ENCODE peak calls at places on chromosomes 11 and 22, in six cellular contexts. C is upper lobe of right lung, Y is Peyer's patch, E is A549, F is IMR-90, Z is adrenal gland. N is an unnamed sample.

GRCh38 chr22:43879901-43880742 is 11.7 kb downstream of the PNPLA5 start:
- DNase-seq in C (peak; percentile 43), Y (no peak), E (no peak), F (no peak), Z (no peak), N (peak; percentile 22)

GRCh38 chr11:115751244-115751643 is 247.0 kb upstream of the CADM1 start:
- DNase-seq in C (no peak), Y (no peak), E (no peak), F (no peak), Z (no peak), N (no peak)

GRCh38 chr22:43313497-43314474 is 29.4 kb downstream of the SCUBE1 start:
- DNase-seq in C (no peak), Y (no peak), E (no peak), F (no peak), Z (no peak), N (no peak)

GRCh38 chr11:110858556-110858921 is 146.3 kb upstream of the ARHGAP20 start:
- DNase-seq in C (no peak), Y (no peak), E (no peak), F (no peak), Z (peak; percentile 40), N (no peak)

GRCh38 chr11:8839957-8840945 is 70.7 kb upstream of the AKIP1 start:
- DNase-seq in C (no peak), Y (no peak), E (no peak), F (peak; percentile 74), Z (peak; percentile 38), N (peak; percentile 77)

GRCh38 chr22:21688341-21688705 is 22.5 kb downstream of the PPIL2 start:
- DNase-seq in C (no peak), Y (no peak), E (no peak), F (no peak), Z (no peak), N (peak; percentile 34)

GRCh38 chr22:33006955-33007318 is 51.2 kb downstream of the SYN3 start:
- DNase-seq in C (no peak), Y (no peak), E (no peak), F (no peak), Z (no peak), N (no peak)

GRCh38 chr11:107151579-107151978 is 133.3 kb upstream of the GUCY1A2 start:
- DNase-seq in C (no peak), Y (no peak), E (no peak), F (no peak), Z (no peak), N (no peak)

GRCh38 chr11:9852465-9852864 is 188.6 kb downstream of the SWAP70 start:
- DNase-seq in C (no peak), Y (no peak), E (no peak), F (no peak), Z (no peak), N (no peak)

GRCh38 chr11:132910016-132910760 is 622.1 kb downstream of the OPCML start:
- DNase-seq in C (no peak), Y (no peak), E (no peak), F (no peak), Z (no peak), N (peak; percentile 55)

GRCh38 chr11:4044971-4045646 is 49.5 kb upstream of the RRM1 start:
- DNase-seq in C (no peak), Y (no peak), E (no peak), F (no peak), Z (no peak), N (no peak)

GRCh38 chr11:125950696-125951645 is 5.1 kb downstream of the VSIG10L2 start:
- DNase-seq in C (no peak), Y (no peak), E (no peak), F (peak; percentile 58), Z (no peak), N (no peak)

GRCh38 chr11:74069146-74070046 is 60.5 kb upstream of the UCP3 start:
- DNase-seq in C (no peak), Y (no peak), E (no peak), F (peak; percentile 41), Z (no peak), N (no peak)

GRCh38 chr11:62393735-62394134 is 25.1 kb upstream of the SCGB1A1 start:
- DNase-seq in C (peak; percentile 16), Y (no peak), E (no peak), F (no peak), Z (no peak), N (no peak)
- TF ChIP-seq CTCF in C (no peak), Y (no peak), E (no peak), F (no peak), Z (no peak), N (no peak)

GRCh38 chr11:57493507-57494503 is 21.7 kb downstream of the SLC43A1 start:
- DNase-seq in C (peak; percentile 86), Y (peak; percentile 73), E (no peak), F (peak; percentile 17), Z (no peak), N (peak; percentile 98)
- H3K4me1 ChIP-seq in C (peaks cover 6% of the 10 kb centered on the region), Y (no peaks in the 10 kb centered on the region), E (peaks cover 7% of the 10 kb centered on the region), F (no peaks in the 10 kb centered on the region), Z (peaks cover 3% of the 10 kb centered on the region), N (no peaks in the 10 kb centered on the region)

GRCh38 chr22:30247561-30247960 is 1.0 kb upstream of the LIF start:
- DNase-seq in C (no peak), Y (no peak), E (no peak), F (no peak), Z (no peak), N (no peak)

GRCh38 chr22:30247974-30248373 is 1.4 kb upstream of the LIF start:
- DNase-seq in C (no peak), Y (no peak), E (no peak), F (no peak), Z (no peak), N (no peak)

GRCh38 chr22:30248484-30248883 is 1.9 kb upstream of the LIF start:
- DNase-seq in C (no peak), Y (no peak), E (no peak), F (no peak), Z (no peak), N (no peak)

GRCh38 chr22:30245985-30246901 is at the start of gene LIF:
- DNase-seq in C (no peak), Y (no peak), E (no peak), F (peak; percentile 86), Z (no peak), N (peak; percentile 82)

DNA sequence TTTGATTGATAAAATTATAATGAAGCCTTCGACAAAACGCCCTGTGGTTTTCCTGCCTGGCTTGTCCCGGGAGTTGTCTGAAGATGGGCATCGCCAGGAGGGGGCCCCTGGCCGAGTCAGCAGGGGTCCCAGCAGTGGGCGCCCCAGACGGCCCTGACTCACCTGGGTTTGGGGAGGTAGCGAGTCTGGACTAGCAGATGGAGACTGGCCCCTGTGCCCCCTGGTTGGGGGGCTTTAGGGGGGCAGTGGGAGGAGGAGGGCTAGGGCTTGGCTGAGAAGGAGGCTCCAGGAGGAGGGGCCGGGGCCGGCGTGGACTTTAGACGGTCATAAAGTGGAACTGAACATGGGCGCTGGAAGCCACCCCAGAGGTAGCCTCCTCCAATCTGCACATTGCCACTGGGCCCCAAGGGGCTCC is 410 bp upstream of the LIF start:
- DNase-seq in C (no peak), Y (peak; percentile 86), E (no peak), F (no peak), Z (no peak), N (peak; percentile 48)
- H3K4me3 ChIP-seq in C (peak overlapping the region; percentile 54), Y (no peak overlapping the region), E (no peak overlapping the region), F (peak overlapping the region; percentile 87), Z (no peak overlapping the region), N (peak overlapping the region; percentile 78)

DNA sequence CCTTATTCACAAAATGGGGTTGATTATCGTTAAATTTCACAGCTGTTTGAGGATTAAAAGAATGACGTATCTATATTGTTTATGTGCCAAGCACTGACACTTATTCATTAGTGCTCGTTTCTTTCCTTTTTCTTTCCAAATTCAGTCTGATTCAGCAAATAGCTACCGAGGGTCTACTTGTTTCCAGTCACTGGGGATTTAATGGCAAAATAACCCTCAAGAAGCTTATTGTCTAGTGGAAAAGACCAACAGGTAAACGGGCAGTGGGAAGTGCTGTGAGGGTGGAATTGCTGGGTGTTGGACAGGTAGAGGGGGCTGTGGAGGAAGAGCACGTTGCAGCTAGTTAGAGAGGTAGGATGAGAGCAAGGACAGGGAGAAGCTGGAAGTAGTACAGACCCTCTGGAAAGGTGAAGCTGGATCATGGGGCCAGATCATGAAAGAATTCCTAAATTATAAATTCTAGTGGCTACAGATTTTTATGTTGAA is 48.3 kb upstream of the BIRC3 start:
- DNase-seq in C (no peak), Y (no peak), E (no peak), F (no peak), Z (no peak), N (peak; percentile 59)
- TF ChIP-seq CTCF in C (no peak), Y (no peak), E (no peak), F (no peak), Z (no peak), N (no peak)

DNA sequence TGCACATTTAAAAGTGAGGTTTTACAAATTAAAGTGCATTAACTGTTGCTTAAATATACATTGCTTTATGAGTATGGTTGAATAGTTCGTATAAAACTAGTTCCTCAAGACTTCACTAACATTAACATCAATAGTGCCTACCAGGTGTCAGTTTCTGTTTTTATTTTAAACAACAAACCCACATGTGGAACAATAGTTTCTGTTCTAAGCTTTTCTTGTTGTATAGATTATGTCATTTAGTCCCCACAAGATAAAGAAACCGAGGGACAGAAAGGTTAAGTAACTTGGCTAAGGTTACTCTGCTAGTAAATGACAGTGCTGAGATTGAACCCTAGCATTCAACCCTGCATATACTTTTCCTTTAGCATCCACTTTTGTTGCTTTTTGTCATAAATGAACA is 41.4 kb upstream of the ST14 start:
- DNase-seq in C (no peak), Y (no peak), E (no peak), F (no peak), Z (no peak), N (no peak)
- H3K4me1 ChIP-seq in C (peaks cover 40% of the 10 kb centered on the region), Y (no peaks in the 10 kb centered on the region), E (peaks cover 14% of the 10 kb centered on the region), F (peaks cover 2% of the 10 kb centered on the region), Z (no peaks in the 10 kb centered on the region), N (peaks cover 7% of the 10 kb centered on the region)

DNA sequence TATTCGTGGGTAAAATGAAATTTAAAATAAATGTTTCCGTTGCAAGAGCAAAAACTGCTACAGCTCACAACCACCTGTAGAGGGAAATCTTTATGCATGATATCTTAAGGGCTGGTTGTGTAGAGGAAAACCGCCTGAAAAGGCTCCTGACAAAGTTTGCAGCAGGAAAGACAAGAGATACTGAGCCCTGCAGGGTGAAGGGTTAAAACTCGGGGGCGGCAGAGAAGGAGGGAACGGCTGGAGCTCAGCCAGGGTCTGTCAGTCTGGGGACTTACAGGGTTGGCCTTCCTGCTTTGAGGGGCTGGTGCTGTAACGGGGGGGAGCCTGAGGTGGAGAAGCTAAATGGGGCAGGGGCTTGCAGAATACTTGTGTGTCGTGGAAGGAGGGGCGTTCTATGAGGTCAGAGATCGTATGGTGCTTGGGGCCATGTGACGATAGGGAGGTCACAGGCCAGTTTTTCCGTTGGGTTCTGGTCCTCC is 122.9 kb upstream of the HSD17B12 start:
- DNase-seq in C (no peak), Y (no peak), E (no peak), F (no peak), Z (no peak), N (peak; percentile 71)
- H3K4me3 ChIP-seq in C (no peak overlapping the region), Y (no peak overlapping the region), E (no peak overlapping the region), F (no peak overlapping the region), Z (no peak overlapping the region), N (peak overlapping the region; percentile 70)

GRCh38 chr22:41913842-41914534 is 886 bp downstream of the SHISA8 start:
- DNase-seq in C (no peak), Y (no peak), E (no peak), F (no peak), Z (no peak), N (peak; percentile 82)
- TF ChIP-seq CTCF in C (no peak), Y (no peak), E (no peak), F (no peak), Z (no peak), N (no peak)

GRCh38 chr11:77753230-77753629 is 67.3 kb downstream of the RSF1 start:
- DNase-seq in C (no peak), Y (no peak), E (no peak), F (no peak), Z (no peak), N (no peak)
- H3K4me1 ChIP-seq in C (peaks cover 3% of the 10 kb centered on the region), Y (no peaks in the 10 kb centered on the region), E (peaks cover under 1% of the 10 kb centered on the region), F (peaks cover 7% of the 10 kb centered on the region), Z (peaks cover 21% of the 10 kb centered on the region), N (peaks cover 11% of the 10 kb centered on the region)

N was measured in endodermal cell.